ENCODE peak calls at places on chromosomes 13 and 19, in five cellular contexts. Z is IMR-90, Y is endothelial cell of umbilical vein, U is SK-N-SH, C is breast epithelium. P is an unnamed sample. For H3K36me3, the result is how much of the 10 kb centered on the place peaks cover.

GRCh38 chr19:18208098-18208951 is 4.5 kb upstream of the RAB3A start:
- DNase-seq in Y (peak), Z (peak), U (peak), C (no peak), P (peak)

GRCh38 chr13:59950201-59950730 is 213.5 kb downstream of the DIAPH3 start:
- DNase-seq in U (no peak), C (no peak), Y (no peak), Z (peak), P (no peak)

GRCh38 chr13:99690426-99691189 is 189.3 kb downstream of the TM9SF2 start:
- DNase-seq in Y (no peak), C (no peak), U (no peak), Z (no peak), P (no peak)

GRCh38 chr13:76014618-76015315 is 378.6 kb downstream of the LMO7 start:
- DNase-seq in Z (peak), U (no peak), C (no peak), Y (no peak), P (no peak)

GRCh38 chr19:18542936-18543813 is at the start of gene FKBP8:
- DNase-seq in C (peak), U (peak), Y (peak), Z (peak), P (no peak)

GRCh38 chr13:94224670-94225069 is 254.8 kb downstream of the DCT start:
- DNase-seq in Y (no peak), C (no peak), U (no peak), Z (no peak), P (no peak)

GRCh38 chr13:48318714-48319457 is 15.3 kb downstream of the RB1 start:
- DNase-seq in Z (no peak), Y (no peak), C (no peak), U (no peak), P (no peak)

GRCh38 chr13:46559272-46559805 is 6.4 kb downstream of the LRCH1 start:
- DNase-seq in C (no peak), Y (peak), Z (no peak), U (no peak), P (no peak)

GRCh38 chr19:2702170-2703076 is at the start of gene GNG7:
- DNase-seq in C (peak), U (peak), Z (peak), Y (peak), P (no peak)

GRCh38 chr13:34414616-34415015 is 527.5 kb upstream of the NBEA start:
- DNase-seq in U (no peak), Z (no peak), Y (no peak), C (no peak), P (no peak)

GRCh38 chr19:49631279-49631588 is 8.7 kb downstream of the RRAS start:
- DNase-seq in Z (no peak), Y (peak), C (no peak), U (peak), P (no peak)

GRCh38 chr13:79684426-79684825 is 203.5 kb downstream of the NDFIP2 start:
- DNase-seq in Z (peak), C (no peak), U (no peak), Y (no peak), P (no peak)

GRCh38 chr13:103156346-103156998 is 90.3 kb upstream of the SLC10A2 start:
- DNase-seq in Z (no peak), C (no peak), U (no peak), Y (no peak), P (no peak)

GRCh38 chr19:54653181-54653809 is 9.5 kb upstream of the LILRB4 start:
- DNase-seq in Y (peak), Z (peak), U (peak), C (no peak), P (no peak)

GRCh38 chr13:111912991-111913781 is 153.8 kb upstream of the SOX1 start:
- DNase-seq in Z (no peak), Y (no peak), C (no peak), U (no peak), P (no peak)

GRCh38 chr13:87855553-87855952 is 184.4 kb downstream of the SLITRK5 start:
- DNase-seq in U (no peak), Z (no peak), Y (no peak), C (no peak), P (no peak)

GRCh38 chr19:18157465-18158063 is 4.6 kb downstream of the PIK3R2 start:
- DNase-seq in C (no peak), Y (no peak), Z (no peak), U (peak), P (no peak)

GRCh38 chr13:51519839-51520238 is 64.4 kb upstream of the WDFY2 start:
- DNase-seq in Y (no peak), Z (peak), U (no peak), C (no peak), P (no peak)

GRCh38 chr19:32702010-32702409 is 10.4 kb downstream of the NUDT19 start:
- DNase-seq in Y (no peak), Z (no peak), C (no peak), U (no peak), P (no peak)

GRCh38 chr13:102651392-102651791 is 43.5 kb downstream of the METTL21C start:
- DNase-seq in Y (peak), U (no peak), Z (peak), C (no peak), P (no peak)

GRCh38 chr19:29118384-29118783 is 94.6 kb downstream of the UQCRFS1 start:
- DNase-seq in U (no peak), Z (no peak), Y (no peak), C (no peak), P (no peak)

GRCh38 chr13:43543331-43543730 is 243.4 kb downstream of the ENOX1 start:
- DNase-seq in Z (peak), C (no peak), U (no peak), Y (no peak), P (no peak)

GRCh38 chr13:50033696-50034095 is 18.5 kb downstream of the KCNRG start:
- DNase-seq in U (no peak), Y (no peak), Z (peak), C (no peak), P (peak)

GRCh38 chr13:72651196-72651595 is 76.2 kb downstream of the MZT1 start:
- DNase-seq in C (no peak), Z (no peak), U (peak), Y (no peak), P (no peak)

GRCh38 chr13:112804374-112804773 is 114.5 kb downstream of the ATP11A start:
- DNase-seq in Y (no peak), Z (no peak), U (no peak), C (no peak), P (no peak)

GRCh38 chr19:42552086-42553065 is 24.1 kb upstream of the CEACAM1 start:
- DNase-seq in Y (no peak), U (no peak), Z (no peak), C (no peak), P (no peak)

GRCh38 chr19:46372901-46373572 is 26.1 kb downstream of the PPP5C start:
- DNase-seq in Z (no peak), U (no peak), C (peak), Y (peak), P (no peak)

GRCh38 chr19:40612831-40613668 is 11.9 kb downstream of the LTBP4 start:
- DNase-seq in U (peak), Z (no peak), Y (no peak), C (no peak), P (no peak)

GRCh38 chr19:19544257-19545127 is 6.4 kb downstream of the CILP2 start:
- DNase-seq in U (no peak), C (no peak), Z (no peak), Y (no peak), P (no peak)

GRCh38 chr13:100611678-100612492 is 23.3 kb upstream of the GGACT start:
- DNase-seq in Y (no peak), Z (no peak), C (no peak), U (no peak), P (no peak)

GRCh38 chr19:12825259-12826131 is 8.9 kb downstream of the RTBDN start:
- DNase-seq in C (no peak), Z (no peak), Y (peak), U (peak), P (no peak)

GRCh38 chr13:35346494-35346893 is 130.0 kb downstream of the MAB21L1 start:
- DNase-seq in Z (no peak), Y (no peak), U (no peak), C (no peak), P (no peak)

GRCh38 chr13:79710376-79710775 is 229.4 kb downstream of the NDFIP2 start:
- DNase-seq in U (peak), Z (no peak), C (no peak), Y (no peak), P (peak)

GRCh38 chr19:7925171-7925837 is 631 bp downstream of the CTXN1 start:
- DNase-seq in U (peak), Z (peak), Y (peak), C (no peak), P (no peak)

GRCh38 chr13:113302940-113303339 is 5.9 kb downstream of the LAMP1 start:
- DNase-seq in Z (peak), Y (no peak), C (no peak), U (no peak), P (no peak)

GRCh38 chr13:94121686-94122085 is 357.8 kb downstream of the DCT start:
- DNase-seq in U (no peak), Z (peak), C (no peak), Y (no peak), P (no peak)

GRCh38 chr19:34253711-34254551 is 423 bp upstream of the GARRE1 start:
- DNase-seq in C (peak), U (no peak), Z (peak), Y (peak), P (no peak)

GRCh38 chr19:46963093-46963734 is 56.4 kb upstream of the NPAS1 start:
- DNase-seq in Z (peak), U (no peak), Y (peak), C (no peak), P (peak)

GRCh38 chr19:1126984-1127760 is 23.4 kb downstream of the GPX4 start:
- DNase-seq in C (no peak), Z (no peak), Y (no peak), U (no peak), P (no peak)

DNA sequence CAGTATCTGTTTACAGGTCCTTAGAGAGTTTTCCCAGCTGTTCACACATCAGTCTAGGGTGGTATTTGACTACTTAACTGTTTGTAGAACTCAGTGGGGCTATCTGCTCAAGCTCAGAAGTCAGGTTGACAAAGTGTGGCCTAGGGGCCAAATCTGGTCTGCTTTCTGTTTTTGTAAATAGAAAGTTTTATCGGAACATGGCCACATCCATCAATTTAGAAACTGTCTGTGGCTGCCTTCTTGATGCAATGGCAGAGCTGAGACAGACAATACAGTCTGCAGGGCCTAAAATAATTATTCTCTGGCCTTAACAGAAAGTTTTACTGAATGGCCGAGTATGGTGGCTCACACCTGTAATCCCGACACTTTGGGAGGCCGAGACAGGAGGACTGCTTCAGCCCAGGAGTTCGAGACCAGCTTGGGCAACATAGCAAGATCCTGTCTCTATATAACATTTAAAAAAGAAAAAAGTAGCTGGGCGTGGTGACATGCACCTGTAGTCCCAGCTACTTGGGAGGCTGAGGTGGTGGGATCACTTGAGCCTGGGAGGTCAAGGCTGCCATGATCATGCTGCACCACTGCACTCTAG is 2.4 kb downstream of the SMG9 start:
- DNase-seq in Z (no peak), C (no peak), U (no peak), Y (no peak), P (no peak)
- H3K36me3 ChIP-seq in Z (under half), C (under half), U (under half), Y (under half), P (under half)

GRCh38 chr19:10634430-10634829 is 9.1 kb downstream of the SLC44A2 start:
- DNase-seq in Y (no peak), Z (no peak), U (peak), C (no peak), P (no peak)
- H3K36me3 ChIP-seq in Y (under half), Z (half or more), U (under half), C (under half), P (under half)

DNA sequence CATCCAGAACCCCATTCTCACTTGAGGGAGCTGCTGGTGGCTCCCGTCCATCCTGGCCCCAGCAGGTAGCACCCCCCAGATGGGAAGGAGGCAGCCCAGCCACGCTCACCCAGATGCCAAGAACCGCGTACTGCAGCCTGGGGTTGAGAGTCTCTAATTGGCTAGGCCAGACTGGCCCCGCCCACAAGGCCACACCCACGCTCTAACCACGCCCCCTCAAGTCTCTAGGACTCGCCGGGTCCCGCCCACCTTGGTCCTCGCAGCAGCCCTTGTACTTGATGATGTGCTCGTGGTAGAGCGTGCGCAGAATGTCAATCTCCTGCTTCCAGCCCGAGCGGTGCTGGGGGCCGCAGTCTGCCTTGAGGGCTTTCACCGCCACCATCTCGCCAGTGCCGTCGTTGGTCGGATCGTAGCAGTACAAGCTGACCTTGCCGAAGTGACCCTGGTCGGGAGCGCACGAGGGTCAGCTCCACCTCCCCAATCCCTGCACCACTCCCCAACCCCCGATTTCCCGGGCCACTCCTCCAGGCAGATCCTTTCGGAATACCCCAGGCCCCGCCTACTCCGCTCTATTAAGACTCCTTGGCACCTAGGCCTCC is 14.5 kb upstream of the ICAM3 start:
- DNase-seq in U (peak), Y (peak), C (no peak), Z (peak), P (no peak)
- H3K36me3 ChIP-seq in U (under half), Y (under half), C (under half), Z (half or more), P (under half)

GRCh38 chr19:57308514-57308913 is 11.8 kb upstream of the ZNF543 start:
- DNase-seq in C (no peak), U (no peak), Y (no peak), Z (no peak), P (no peak)

GRCh38 chr19:57302020-57302465 is 18.2 kb upstream of the ZNF543 start:
- DNase-seq in Z (peak), Y (no peak), U (no peak), C (no peak), P (peak)

GRCh38 chr19:57305056-57305455 is 15.2 kb upstream of the ZNF543 start:
- DNase-seq in Y (no peak), C (no peak), Z (no peak), U (no peak), P (no peak)

GRCh38 chr19:57302727-57303401 is 17.4 kb upstream of the ZNF543 start:
- DNase-seq in U (no peak), Z (no peak), C (no peak), Y (no peak), P (no peak)
- H3K36me3 ChIP-seq in U (half or more), Z (under half), C (under half), Y (under half), P (under half)

DNA sequence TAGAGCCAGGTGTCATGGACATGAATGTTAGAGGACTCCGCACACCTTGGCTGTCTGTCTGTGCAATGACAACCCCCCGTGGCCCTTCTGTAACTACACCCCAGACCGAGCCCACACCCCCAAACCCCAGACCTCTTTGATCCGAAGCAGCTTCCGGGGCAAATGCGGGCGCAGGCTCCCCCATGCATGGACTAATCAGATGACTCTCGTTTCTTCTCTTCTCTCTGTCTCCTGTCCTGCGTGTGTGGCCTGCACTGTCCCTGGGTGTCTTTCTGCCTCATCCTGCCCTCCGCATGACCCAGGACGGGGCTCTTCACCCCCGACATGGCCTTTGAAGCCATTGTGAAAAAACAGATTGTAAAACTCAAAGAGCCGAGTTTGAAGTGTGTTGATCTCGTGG is 38.9 kb downstream of the TMED1 start:
- DNase-seq in C (no peak), Y (no peak), U (no peak), Z (no peak), P (no peak)
- H3K36me3 ChIP-seq in C (under half), Y (under half), U (under half), Z (half or more), P (under half)

P was measured in BJ.